ENCODE peak calls at places on chromosomes 2 and 18, in five cellular contexts. Y, X, S, P and Z are unnamed samples.
A peak's percentile ranks its signal among the peaks of the same experiment; 100 is the strongest.

GRCh38 chr2:210899131-210899530 is 342.7 kb downstream of the CPS1 start:
- DNase-seq in P (no peak), S (no peak), X (no peak), Y (no peak), Z (no peak)

GRCh38 chr18:76363451-76364120 is 131.5 kb downstream of the ZNF516 start:
- DNase-seq in Y (no peak), S (no peak), P (no peak), X (no peak), Z (no peak)

GRCh38 chr2:37652199-37652640 is 19.2 kb downstream of the CDC42EP3 start:
- DNase-seq in Y (no peak), P (no peak), S (no peak), X (peak; percentile 69), Z (no peak)

GRCh38 chr18:4573735-4574134 is 118.6 kb upstream of the DLGAP1 start:
- DNase-seq in S (no peak), X (no peak), Y (no peak), P (no peak), Z (no peak)

GRCh38 chr2:217142649-217143266 is 282.9 kb upstream of the TNP1 start:
- DNase-seq in S (peak; percentile 14), Y (peak; percentile 17), X (peak; percentile 29), P (no peak), Z (no peak)

GRCh38 chr2:193371200-193371599 is 1176.5 kb upstream of the TMEFF2 start:
- DNase-seq in X (no peak), Y (no peak), S (no peak), P (no peak), Z (no peak)

GRCh38 chr18:4106407-4107033 is 348.6 kb downstream of the DLGAP1 start:
- DNase-seq in Y (peak; percentile 34), X (peak; percentile 42), S (peak; percentile 37), P (no peak), Z (peak; percentile 73)

GRCh38 chr2:100058014-100058310 is 84.4 kb downstream of the AFF3 start:
- DNase-seq in X (no peak), S (no peak), P (no peak), Y (no peak), Z (no peak)

GRCh38 chr2:144938308-144938709 is 418.4 kb upstream of the ZEB2 start:
- DNase-seq in Y (peak; percentile 6), S (peak; percentile 22), X (no peak), P (no peak), Z (peak; percentile 28)

GRCh38 chr2:10238991-10239485 is 63.7 kb upstream of the HPCAL1 start:
- DNase-seq in X (no peak), Y (no peak), S (no peak), P (no peak), Z (no peak)

GRCh38 chr2:154698789-154699559 is 479 bp downstream of the KCNJ3 start:
- DNase-seq in S (no peak), X (no peak), Y (peak; percentile 4), P (no peak), Z (no peak)

GRCh38 chr2:38248246-38248645 is 128.8 kb downstream of the ATL2 start:
- DNase-seq in S (no peak), Y (no peak), X (no peak), P (no peak), Z (no peak)

GRCh38 chr2:238527565-238527964 is 100.8 kb downstream of the ASB1 start:
- DNase-seq in P (no peak), Y (no peak), X (no peak), S (no peak), Z (no peak)

GRCh38 chr2:104050632-104051242 is 803.2 kb upstream of the POU3F3 start:
- DNase-seq in Y (no peak), S (no peak), X (no peak), P (no peak), Z (no peak)

GRCh38 chr18:59276047-59276446 is 2.8 kb upstream of the RAX start:
- DNase-seq in X (no peak), S (no peak), Y (no peak), P (no peak), Z (no peak)

DNA sequence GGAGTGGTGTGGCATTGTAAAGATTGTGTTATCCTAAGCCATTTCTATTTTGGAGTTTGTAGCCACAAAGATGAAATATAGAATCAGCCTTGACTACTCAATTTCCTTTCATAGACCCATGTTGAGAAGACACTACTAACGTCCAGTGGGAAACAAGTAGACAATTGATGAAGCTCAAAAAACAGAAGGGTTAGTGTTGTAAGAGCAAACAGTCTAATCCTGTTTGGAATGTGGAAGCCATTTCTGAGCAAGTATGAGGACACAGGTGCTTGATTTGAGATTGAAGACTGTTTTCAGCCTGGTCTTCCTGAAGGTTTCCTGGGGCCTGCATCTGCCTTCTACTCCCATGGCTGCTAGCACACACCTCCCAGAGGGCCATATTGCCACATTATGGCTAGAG is 29.1 kb downstream of the B3GNT2 start:
- DNase-seq in P (no peak), Y (no peak), S (no peak), X (no peak), Z (no peak)
- TF ChIP-seq JUND in P (no peak), Y (no peak), S (no peak), X (no peak), Z (no peak)

GRCh38 chr2:63982335-63982734 is 36.9 kb downstream of the VPS54 start:
- DNase-seq in P (no peak), Y (no peak), X (no peak), S (no peak), Z (no peak)

GRCh38 chr2:63983986-63984605 is 35.1 kb downstream of the VPS54 start:
- DNase-seq in P (no peak), X (no peak), S (no peak), Y (peak; percentile 31), Z (no peak)

GRCh38 chr2:63980794-63981193 is 38.4 kb downstream of the VPS54 start:
- DNase-seq in X (no peak), S (no peak), Y (no peak), P (no peak), Z (no peak)

GRCh38 chr2:63984606-63985359 is 34.4 kb downstream of the VPS54 start:
- DNase-seq in X (no peak), Y (no peak), P (no peak), S (no peak), Z (no peak)

GRCh38 chr2:63981702-63982103 is 37.5 kb downstream of the VPS54 start:
- DNase-seq in Y (no peak), P (no peak), S (no peak), X (no peak), Z (no peak)
- TF ChIP-seq JUND in Y (no peak), P (no peak), S (no peak), X (no peak), Z (no peak)

DNA sequence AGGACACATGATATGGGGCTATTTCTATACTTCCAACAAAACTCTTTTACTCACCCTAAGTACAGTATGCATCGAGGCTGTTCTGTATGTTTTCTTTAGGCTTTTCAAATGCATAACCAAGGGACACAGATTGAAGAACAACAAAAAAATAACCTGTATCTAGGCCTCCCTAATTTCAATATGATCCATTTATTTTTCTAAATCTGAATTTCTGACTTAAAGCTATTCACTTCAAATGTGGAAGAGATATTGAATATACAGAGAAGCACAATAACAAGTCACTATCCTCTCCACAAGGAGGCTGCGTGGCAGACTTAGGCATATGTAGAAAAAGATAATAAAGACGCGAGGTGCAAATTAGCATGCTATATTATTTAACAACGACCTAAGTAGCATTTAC is 39.3 kb upstream of the MFF start:
- DNase-seq in Y (no peak), X (no peak), S (no peak), P (no peak), Z (no peak)
- TF ChIP-seq JUND in Y (no peak), X (no peak), S (no peak), P (no peak), Z (no peak)

DNA sequence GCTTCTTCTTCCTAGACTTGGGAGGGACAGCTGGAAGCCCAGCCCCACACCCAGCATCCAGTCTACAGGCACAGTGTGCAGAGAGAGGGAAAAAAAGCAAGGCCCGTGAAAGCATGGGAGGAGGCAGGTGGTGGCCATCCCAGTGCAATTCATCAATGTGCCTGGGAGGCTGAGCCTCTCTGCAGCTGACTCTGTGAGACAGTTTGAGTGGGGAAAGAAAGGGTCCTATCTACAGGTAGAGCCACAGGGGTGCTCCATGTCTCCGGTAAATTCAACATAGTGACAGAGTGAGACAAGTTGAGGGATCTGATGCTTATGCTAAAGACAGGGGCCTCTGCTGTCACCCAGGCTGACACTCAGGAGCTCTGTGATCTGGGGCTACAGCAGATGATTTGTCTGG is 340.6 kb downstream of the DYSF start:
- DNase-seq in S (no peak), X (no peak), Y (no peak), P (no peak), Z (no peak)
- TF ChIP-seq JUND in S (no peak), X (no peak), Y (no peak), P (no peak), Z (no peak)

DNA sequence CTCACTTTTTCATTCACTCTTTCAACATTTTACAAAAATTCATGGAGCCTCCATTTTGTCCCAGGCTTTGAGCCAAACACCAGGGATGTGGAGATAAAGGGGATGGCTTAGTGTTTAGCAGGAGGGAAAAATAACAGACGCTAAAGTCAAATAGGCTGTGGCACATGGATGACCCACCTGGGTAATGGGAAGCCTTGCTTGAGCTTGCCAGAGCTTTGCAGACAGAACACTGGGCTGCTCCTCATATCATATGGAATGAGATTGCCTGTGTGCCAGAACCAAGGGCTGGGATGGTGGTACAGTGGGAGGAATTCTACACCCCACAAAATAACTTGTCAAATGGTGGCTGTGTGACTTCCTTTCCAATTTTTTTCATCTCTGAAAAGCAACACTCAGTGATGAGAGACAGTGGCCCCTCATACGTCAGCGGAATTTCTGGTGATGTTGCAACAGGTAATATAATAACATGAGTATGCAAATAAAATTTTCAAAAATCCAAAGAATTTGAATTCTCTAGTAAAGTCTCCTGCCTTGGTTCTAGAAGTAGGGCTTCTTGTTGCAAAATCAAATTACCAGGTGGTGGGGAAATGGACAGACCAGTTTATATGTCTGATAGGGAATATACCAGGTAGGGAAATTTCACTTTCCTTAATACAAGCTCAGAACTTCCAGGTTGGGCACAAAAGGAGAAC is 252.9 kb downstream of the CLIP4 start:
- DNase-seq in Y (no peak), P (no peak), S (no peak), X (no peak), Z (no peak)
- TF ChIP-seq JUND in Y (no peak), P (no peak), S (no peak), X (no peak), Z (no peak)

DNA sequence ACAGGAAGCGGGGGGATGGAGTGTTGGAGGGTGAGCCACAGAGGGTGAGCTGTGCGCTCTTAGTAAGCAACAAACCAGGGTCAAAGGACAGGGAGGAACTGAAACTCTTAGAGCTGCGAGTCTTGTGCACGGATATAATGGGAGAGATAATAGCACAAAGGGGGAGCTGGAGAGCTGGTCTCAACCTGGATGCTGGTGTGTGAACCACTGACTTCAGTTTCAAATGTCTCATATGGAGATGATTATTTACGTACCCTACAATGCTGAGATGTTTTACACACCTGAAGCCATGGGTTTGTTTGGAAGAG is 35.9 kb downstream of the PTGR3 start:
- DNase-seq in S (peak; percentile 13), Y (no peak), X (no peak), P (peak; percentile 64), Z (no peak)
- TF ChIP-seq JUND in S (no peak), Y (no peak), X (no peak), P (no peak), Z (no peak)